ENCODE peak calls at places on chromosomes 3 and 15, in four cellular contexts. One of them, this sample, is unnamed.

GRCh38 chr3:36866358-36866757 is 78.5 kb downstream of the TRANK1 start:
- DNase-seq in Peyer's patch: no peak
- DNase-seq in astrocyte of the cerebellum: peak
- DNase-seq in transverse colon: no peak
- DNase-seq in this sample: no peak

GRCh38 chr15:93770788-93771187 is 460.6 kb upstream of the MCTP2 start:
- DNase-seq in Peyer's patch: no peak
- DNase-seq in astrocyte of the cerebellum: no peak
- DNase-seq in transverse colon: no peak
- DNase-seq in this sample: no peak

GRCh38 chr15:68314563-68314962 is 37.0 kb downstream of the FEM1B start:
- DNase-seq in Peyer's patch: peak
- DNase-seq in astrocyte of the cerebellum: no peak
- DNase-seq in transverse colon: no peak
- DNase-seq in this sample: no peak

GRCh38 chr15:39397883-39398282 is 183.0 kb upstream of the THBS1 start:
- DNase-seq in Peyer's patch: no peak
- DNase-seq in astrocyte of the cerebellum: no peak
- DNase-seq in transverse colon: no peak
- DNase-seq in this sample: no peak

GRCh38 chr15:57060799-57061198 is 142.4 kb downstream of the TCF12 start:
- DNase-seq in Peyer's patch: no peak
- DNase-seq in astrocyte of the cerebellum: peak
- DNase-seq in transverse colon: no peak
- DNase-seq in this sample: peak

GRCh38 chr3:33557279-33557678 is 117.1 kb upstream of the UBP1 start:
- DNase-seq in Peyer's patch: no peak
- DNase-seq in astrocyte of the cerebellum: no peak
- DNase-seq in transverse colon: no peak
- DNase-seq in this sample: no peak

GRCh38 chr15:69164807-69165636 is 4.6 kb downstream of the GLCE start:
- DNase-seq in Peyer's patch: no peak
- DNase-seq in astrocyte of the cerebellum: no peak
- DNase-seq in transverse colon: no peak
- DNase-seq in this sample: peak

GRCh38 chr15:91054791-91055190 is 32.4 kb upstream of the VPS33B start:
- DNase-seq in Peyer's patch: no peak
- DNase-seq in astrocyte of the cerebellum: no peak
- DNase-seq in transverse colon: no peak
- DNase-seq in this sample: no peak

GRCh38 chr3:131804565-131805133 is 230.2 kb downstream of the CPNE4 start:
- DNase-seq in Peyer's patch: no peak
- DNase-seq in astrocyte of the cerebellum: no peak
- DNase-seq in transverse colon: no peak
- DNase-seq in this sample: no peak

GRCh38 chr3:39724233-39724846 is 85.1 kb upstream of the MYRIP start:
- DNase-seq in Peyer's patch: no peak
- DNase-seq in astrocyte of the cerebellum: no peak
- DNase-seq in transverse colon: no peak
- DNase-seq in this sample: no peak

GRCh38 chr3:42025388-42026138 is 63.7 kb upstream of the ULK4 start:
- DNase-seq in Peyer's patch: peak
- DNase-seq in astrocyte of the cerebellum: peak
- DNase-seq in transverse colon: peak
- DNase-seq in this sample: peak

GRCh38 chr3:197525706-197526105 is 30.1 kb downstream of the BDH1 start:
- DNase-seq in Peyer's patch: no peak
- DNase-seq in astrocyte of the cerebellum: no peak
- DNase-seq in transverse colon: no peak
- DNase-seq in this sample: no peak

GRCh38 chr3:152607179-152607578 is 227.8 kb upstream of the P2RY1 start:
- DNase-seq in Peyer's patch: no peak
- DNase-seq in astrocyte of the cerebellum: no peak
- DNase-seq in transverse colon: no peak
- DNase-seq in this sample: no peak

GRCh38 chr3:193297421-193297820 is 56.4 kb downstream of the PLAAT1 start:
- DNase-seq in Peyer's patch: no peak
- DNase-seq in astrocyte of the cerebellum: peak
- DNase-seq in transverse colon: no peak
- DNase-seq in this sample: no peak

GRCh38 chr3:185401319-185401955 is 38.5 kb downstream of the MAP3K13 start:
- DNase-seq in Peyer's patch: no peak
- DNase-seq in astrocyte of the cerebellum: peak
- DNase-seq in transverse colon: no peak
- DNase-seq in this sample: no peak

GRCh38 chr3:127204841-127205582 is 12.1 kb downstream of the PRR23E start:
- DNase-seq in Peyer's patch: no peak
- DNase-seq in astrocyte of the cerebellum: no peak
- DNase-seq in transverse colon: no peak
- DNase-seq in this sample: no peak

GRCh38 chr3:159026510-159026909 is 224.7 kb downstream of the MFSD1 start:
- DNase-seq in Peyer's patch: no peak
- DNase-seq in astrocyte of the cerebellum: no peak
- DNase-seq in transverse colon: no peak
- DNase-seq in this sample: no peak

GRCh38 chr3:125594581-125595011 is 701 bp downstream of the OSBPL11 start:
- DNase-seq in Peyer's patch: peak
- DNase-seq in astrocyte of the cerebellum: no peak
- DNase-seq in transverse colon: peak
- DNase-seq in this sample: no peak

GRCh38 chr15:84797212-84797611 is 19.9 kb upstream of the ALPK3 start:
- DNase-seq in Peyer's patch: no peak
- DNase-seq in astrocyte of the cerebellum: peak
- DNase-seq in transverse colon: no peak
- DNase-seq in this sample: peak

GRCh38 chr15:62726461-62726860 is 316.1 kb upstream of the TPM1 start:
- DNase-seq in Peyer's patch: no peak
- DNase-seq in astrocyte of the cerebellum: no peak
- DNase-seq in transverse colon: no peak
- DNase-seq in this sample: no peak

GRCh38 chr3:42118762-42119361 is 27.7 kb downstream of the TRAK1 start:
- DNase-seq in Peyer's patch: peak
- DNase-seq in astrocyte of the cerebellum: no peak
- DNase-seq in transverse colon: peak
- DNase-seq in this sample: no peak

GRCh38 chr15:48703544-48703943 is 58.0 kb upstream of the FBN1 start:
- DNase-seq in Peyer's patch: no peak
- DNase-seq in astrocyte of the cerebellum: no peak
- DNase-seq in transverse colon: no peak
- DNase-seq in this sample: no peak

GRCh38 chr15:84081391-84082168 is 154.0 kb upstream of the GOLGA6L4 start:
- DNase-seq in Peyer's patch: no peak
- DNase-seq in astrocyte of the cerebellum: no peak
- DNase-seq in transverse colon: no peak
- DNase-seq in this sample: no peak

GRCh38 chr3:20574746-20575145 is 388.7 kb upstream of the SGO1 start:
- DNase-seq in Peyer's patch: no peak
- DNase-seq in astrocyte of the cerebellum: peak
- DNase-seq in transverse colon: no peak
- DNase-seq in this sample: peak

GRCh38 chr15:101004500-101004899 is 85.3 kb downstream of the LRRK1 start:
- DNase-seq in Peyer's patch: no peak
- DNase-seq in astrocyte of the cerebellum: no peak
- DNase-seq in transverse colon: peak
- DNase-seq in this sample: no peak

GRCh38 chr15:97545799-97546198 is 414.7 kb upstream of the ARRDC4 start:
- DNase-seq in Peyer's patch: no peak
- DNase-seq in astrocyte of the cerebellum: no peak
- DNase-seq in transverse colon: no peak
- DNase-seq in this sample: no peak

GRCh38 chr3:30186741-30187219 is 419.6 kb upstream of the TGFBR2 start:
- DNase-seq in Peyer's patch: no peak
- DNase-seq in astrocyte of the cerebellum: no peak
- DNase-seq in transverse colon: no peak
- DNase-seq in this sample: no peak

GRCh38 chr3:58630081-58630709 is 36.4 kb downstream of the FAM3D start:
- DNase-seq in Peyer's patch: peak
- DNase-seq in astrocyte of the cerebellum: peak
- DNase-seq in transverse colon: peak
- DNase-seq in this sample: no peak

GRCh38 chr3:38348903-38349302 is 2.3 kb downstream of the XYLB start:
- DNase-seq in Peyer's patch: no peak
- DNase-seq in astrocyte of the cerebellum: no peak
- DNase-seq in transverse colon: no peak
- DNase-seq in this sample: no peak

GRCh38 chr3:150062492-150062891 is 91.8 kb upstream of the PFN2 start:
- DNase-seq in Peyer's patch: no peak
- DNase-seq in astrocyte of the cerebellum: peak
- DNase-seq in transverse colon: no peak
- DNase-seq in this sample: no peak

GRCh38 chr3:98657429-98657828 is 64.0 kb upstream of the CPOX start:
- DNase-seq in Peyer's patch: peak
- DNase-seq in astrocyte of the cerebellum: no peak
- DNase-seq in transverse colon: peak
- DNase-seq in this sample: no peak

GRCh38 chr15:66701422-66702034 is 508 bp upstream of the SMAD6 start:
- DNase-seq in Peyer's patch: peak
- DNase-seq in astrocyte of the cerebellum: no peak
- DNase-seq in transverse colon: peak
- DNase-seq in this sample: no peak

GRCh38 chr3:72725229-72725628 is 123.0 kb downstream of the SHQ1 start:
- DNase-seq in Peyer's patch: no peak
- DNase-seq in astrocyte of the cerebellum: no peak
- DNase-seq in transverse colon: no peak
- DNase-seq in this sample: no peak

GRCh38 chr15:63476229-63476632 is 28.2 kb upstream of the USP3 start:
- DNase-seq in Peyer's patch: no peak
- DNase-seq in astrocyte of the cerebellum: peak
- DNase-seq in transverse colon: no peak
- DNase-seq in this sample: peak

GRCh38 chr3:182723596-182723995 is 69.7 kb upstream of the ATP11B start:
- DNase-seq in Peyer's patch: no peak
- DNase-seq in astrocyte of the cerebellum: no peak
- DNase-seq in transverse colon: no peak
- DNase-seq in this sample: no peak

GRCh38 chr3:182726258-182727142 is 66.8 kb upstream of the ATP11B start:
- DNase-seq in Peyer's patch: no peak
- DNase-seq in astrocyte of the cerebellum: no peak
- DNase-seq in transverse colon: peak
- DNase-seq in this sample: no peak

GRCh38 chr3:182725372-182726251 is 67.7 kb upstream of the ATP11B start:
- DNase-seq in Peyer's patch: no peak
- DNase-seq in astrocyte of the cerebellum: no peak
- DNase-seq in transverse colon: peak
- DNase-seq in this sample: no peak

GRCh38 chr3:182728248-182728647 is 65.1 kb upstream of the ATP11B start:
- DNase-seq in Peyer's patch: no peak
- DNase-seq in astrocyte of the cerebellum: no peak
- DNase-seq in transverse colon: no peak
- DNase-seq in this sample: no peak

GRCh38 chr3:182722938-182723337 is 70.4 kb upstream of the ATP11B start:
- DNase-seq in Peyer's patch: no peak
- DNase-seq in astrocyte of the cerebellum: no peak
- DNase-seq in transverse colon: no peak
- DNase-seq in this sample: no peak
- TF ChIP-seq CTCF in Peyer's patch: no peak
- TF ChIP-seq CTCF in astrocyte of the cerebellum: no peak
- TF ChIP-seq CTCF in transverse colon: no peak
- TF ChIP-seq CTCF in this sample: no peak

GRCh38 chr3:124442463-124442862 is 287.8 kb upstream of the UMPS start:
- DNase-seq in Peyer's patch: no peak
- DNase-seq in astrocyte of the cerebellum: no peak
- DNase-seq in transverse colon: no peak
- DNase-seq in this sample: no peak
- TF ChIP-seq CTCF in Peyer's patch: no peak
- TF ChIP-seq CTCF in astrocyte of the cerebellum: no peak
- TF ChIP-seq CTCF in transverse colon: no peak
- TF ChIP-seq CTCF in this sample: no peak

GRCh38 chr3:135915206-135915605 is 50.3 kb upstream of the PPP2R3A start:
- DNase-seq in Peyer's patch: no peak
- DNase-seq in astrocyte of the cerebellum: no peak
- DNase-seq in transverse colon: no peak
- DNase-seq in this sample: no peak

GRCh38 chr3:135917076-135917475 is 48.5 kb upstream of the PPP2R3A start:
- DNase-seq in Peyer's patch: no peak
- DNase-seq in astrocyte of the cerebellum: no peak
- DNase-seq in transverse colon: no peak
- DNase-seq in this sample: no peak

GRCh38 chr3:135916310-135916709 is 49.2 kb upstream of the PPP2R3A start:
- DNase-seq in Peyer's patch: no peak
- DNase-seq in astrocyte of the cerebellum: no peak
- DNase-seq in transverse colon: no peak
- DNase-seq in this sample: no peak

GRCh38 chr3:135920275-135920674 is 45.3 kb upstream of the PPP2R3A start:
- DNase-seq in Peyer's patch: no peak
- DNase-seq in astrocyte of the cerebellum: no peak
- DNase-seq in transverse colon: no peak
- DNase-seq in this sample: no peak

DNA sequence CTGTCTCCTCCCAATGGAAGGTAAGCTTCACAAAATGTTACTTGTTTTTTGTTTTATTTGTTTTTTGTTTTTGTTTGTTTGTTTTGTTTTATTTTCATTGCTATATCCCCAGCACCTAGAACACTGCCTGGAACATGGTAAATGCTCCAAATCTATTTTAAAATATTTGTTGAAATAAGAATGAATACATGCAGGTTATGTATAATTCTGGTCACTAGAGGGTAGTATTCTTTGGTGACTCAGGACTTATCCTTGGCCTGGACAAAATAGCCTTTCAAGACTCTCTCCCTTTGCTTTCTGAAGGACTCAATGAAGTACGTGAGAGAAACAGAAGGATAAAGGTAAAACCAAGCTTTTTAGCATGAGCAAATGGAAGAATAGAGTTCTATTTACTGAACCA is 46.9 kb upstream of the PPP2R3A start:
- DNase-seq in Peyer's patch: no peak
- DNase-seq in astrocyte of the cerebellum: peak
- DNase-seq in transverse colon: no peak
- DNase-seq in this sample: no peak
- TF ChIP-seq CTCF in Peyer's patch: peak
- TF ChIP-seq CTCF in astrocyte of the cerebellum: peak
- TF ChIP-seq CTCF in transverse colon: peak
- TF ChIP-seq CTCF in this sample: peak

DNA sequence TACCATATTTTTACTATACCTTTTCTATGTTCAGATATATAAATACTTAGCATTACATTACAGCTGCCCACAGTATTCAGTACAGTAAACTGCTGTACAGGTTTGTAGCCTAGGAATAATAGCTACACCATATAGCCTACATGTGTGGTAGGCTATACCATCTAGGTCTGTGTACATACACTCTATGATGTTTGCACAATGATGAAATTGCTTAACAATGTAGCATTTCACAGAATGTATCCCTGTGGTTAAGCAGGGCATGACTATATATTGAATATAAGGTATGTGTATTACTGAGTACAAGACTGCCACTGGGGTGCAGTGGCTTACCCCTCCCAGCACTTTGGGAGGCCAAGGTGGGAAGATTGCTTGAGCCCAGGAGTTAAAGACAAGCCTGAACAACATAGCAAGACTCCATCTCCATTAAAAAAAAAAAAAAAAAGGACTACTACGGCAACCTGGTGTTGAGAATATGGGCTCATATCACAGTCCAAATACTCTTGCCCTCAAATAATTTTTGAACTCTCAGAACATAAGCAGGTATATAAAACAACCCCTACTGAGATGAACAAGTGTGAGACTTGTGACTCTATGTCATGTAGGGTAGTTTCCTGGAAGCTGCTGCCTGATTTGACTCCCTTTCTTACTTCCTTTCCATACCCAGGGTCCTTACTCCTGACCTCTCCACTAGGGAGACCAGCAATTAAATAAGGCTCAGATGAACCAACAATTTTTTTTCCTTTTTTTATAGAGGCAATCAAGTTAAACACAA is 4.8 kb downstream of the PPP1R14D start:
- DNase-seq in Peyer's patch: no peak
- DNase-seq in astrocyte of the cerebellum: no peak
- DNase-seq in transverse colon: no peak
- DNase-seq in this sample: no peak
- TF ChIP-seq CTCF in Peyer's patch: no peak
- TF ChIP-seq CTCF in astrocyte of the cerebellum: no peak
- TF ChIP-seq CTCF in transverse colon: no peak
- TF ChIP-seq CTCF in this sample: no peak